ENCODE peak calls at places on chromosomes 12 and 14, in seven cellular contexts. One of them, this sample, is unnamed.

GRCh38 chr12:129807101-129807500 is 96.7 kb downstream of the TMEM132D start:
- DNase-seq in BE2C: no peak
- DNase-seq in gastrocnemius medialis: no peak
- DNase-seq in colonic mucosa: no peak
- DNase-seq in body of pancreas: no peak
- DNase-seq in esophagus muscularis mucosa: no peak
- DNase-seq in neural progenitor cell: no peak
- DNase-seq in this sample: no peak

GRCh38 chr14:72904840-72905561 is 11.1 kb upstream of the DPF3 start:
- DNase-seq in gastrocnemius medialis: peak
- DNase-seq in BE2C: peak
- DNase-seq in neural progenitor cell: peak
- DNase-seq in colonic mucosa: peak
- DNase-seq in body of pancreas: peak
- DNase-seq in esophagus muscularis mucosa: no peak
- DNase-seq in this sample: no peak

GRCh38 chr14:21498540-21499526 is 12.3 kb downstream of the METTL3 start:
- DNase-seq in body of pancreas: no peak
- DNase-seq in colonic mucosa: no peak
- DNase-seq in gastrocnemius medialis: no peak
- DNase-seq in BE2C: peak
- DNase-seq in neural progenitor cell: peak
- DNase-seq in esophagus muscularis mucosa: no peak
- DNase-seq in this sample: no peak

GRCh38 chr14:54650331-54651017 is 83.5 kb downstream of the SAMD4A start:
- DNase-seq in body of pancreas: no peak
- DNase-seq in esophagus muscularis mucosa: no peak
- DNase-seq in neural progenitor cell: no peak
- DNase-seq in BE2C: no peak
- DNase-seq in gastrocnemius medialis: peak
- DNase-seq in colonic mucosa: peak
- DNase-seq in this sample: no peak

GRCh38 chr12:116927244-116927940 is 16.6 kb downstream of the FBXW8 start:
- DNase-seq in BE2C: no peak
- DNase-seq in neural progenitor cell: no peak
- DNase-seq in esophagus muscularis mucosa: no peak
- DNase-seq in colonic mucosa: no peak
- DNase-seq in body of pancreas: no peak
- DNase-seq in gastrocnemius medialis: no peak
- DNase-seq in this sample: no peak

GRCh38 chr14:77660754-77661153 is 44.3 kb upstream of the SPTLC2 start:
- DNase-seq in esophagus muscularis mucosa: no peak
- DNase-seq in neural progenitor cell: peak
- DNase-seq in BE2C: peak
- DNase-seq in colonic mucosa: no peak
- DNase-seq in body of pancreas: no peak
- DNase-seq in gastrocnemius medialis: no peak
- DNase-seq in this sample: no peak

GRCh38 chr14:100138955-100139354 is 20.5 kb downstream of the DEGS2 start:
- DNase-seq in gastrocnemius medialis: no peak
- DNase-seq in body of pancreas: no peak
- DNase-seq in BE2C: no peak
- DNase-seq in esophagus muscularis mucosa: no peak
- DNase-seq in neural progenitor cell: no peak
- DNase-seq in colonic mucosa: no peak
- DNase-seq in this sample: no peak

GRCh38 chr14:51086044-51086443 is 8.9 kb downstream of the TRIM9 start:
- DNase-seq in body of pancreas: no peak
- DNase-seq in neural progenitor cell: no peak
- DNase-seq in BE2C: no peak
- DNase-seq in esophagus muscularis mucosa: no peak
- DNase-seq in gastrocnemius medialis: no peak
- DNase-seq in colonic mucosa: peak
- DNase-seq in this sample: no peak

GRCh38 chr14:37060496-37061260 is 111.7 kb downstream of the SLC25A21 start:
- DNase-seq in body of pancreas: peak
- DNase-seq in BE2C: no peak
- DNase-seq in colonic mucosa: no peak
- DNase-seq in esophagus muscularis mucosa: no peak
- DNase-seq in gastrocnemius medialis: no peak
- DNase-seq in neural progenitor cell: no peak
- DNase-seq in this sample: no peak

GRCh38 chr12:112191840-112192321 is 66.5 kb downstream of the TRAFD1 start:
- DNase-seq in colonic mucosa: no peak
- DNase-seq in BE2C: no peak
- DNase-seq in neural progenitor cell: no peak
- DNase-seq in gastrocnemius medialis: no peak
- DNase-seq in body of pancreas: no peak
- DNase-seq in esophagus muscularis mucosa: no peak
- DNase-seq in this sample: no peak

GRCh38 chr14:68684466-68685418 is 108.1 kb downstream of the ZFP36L1 start:
- DNase-seq in esophagus muscularis mucosa: no peak
- DNase-seq in gastrocnemius medialis: no peak
- DNase-seq in BE2C: no peak
- DNase-seq in body of pancreas: no peak
- DNase-seq in neural progenitor cell: no peak
- DNase-seq in colonic mucosa: no peak
- DNase-seq in this sample: no peak

GRCh38 chr14:93532550-93532949 is 101.8 kb downstream of the UNC79 start:
- DNase-seq in gastrocnemius medialis: no peak
- DNase-seq in esophagus muscularis mucosa: no peak
- DNase-seq in body of pancreas: no peak
- DNase-seq in colonic mucosa: no peak
- DNase-seq in neural progenitor cell: no peak
- DNase-seq in BE2C: no peak
- DNase-seq in this sample: no peak

GRCh38 chr12:130456375-130457199 is 118.9 kb downstream of the PIWIL1 start:
- DNase-seq in gastrocnemius medialis: no peak
- DNase-seq in neural progenitor cell: no peak
- DNase-seq in colonic mucosa: no peak
- DNase-seq in esophagus muscularis mucosa: no peak
- DNase-seq in body of pancreas: peak
- DNase-seq in BE2C: peak
- DNase-seq in this sample: peak

GRCh38 chr14:20630340-20631022 is 11.0 kb downstream of the OR6S1 start:
- DNase-seq in neural progenitor cell: peak
- DNase-seq in gastrocnemius medialis: no peak
- DNase-seq in colonic mucosa: peak
- DNase-seq in body of pancreas: no peak
- DNase-seq in esophagus muscularis mucosa: no peak
- DNase-seq in BE2C: peak
- DNase-seq in this sample: no peak

GRCh38 chr12:25740617-25741016 is 187.5 kb upstream of the LMNTD1 start:
- DNase-seq in colonic mucosa: no peak
- DNase-seq in gastrocnemius medialis: no peak
- DNase-seq in body of pancreas: no peak
- DNase-seq in BE2C: no peak
- DNase-seq in esophagus muscularis mucosa: no peak
- DNase-seq in neural progenitor cell: no peak
- DNase-seq in this sample: no peak

GRCh38 chr12:10310926-10311705 is 3.4 kb downstream of the KLRD1 start:
- DNase-seq in BE2C: no peak
- DNase-seq in gastrocnemius medialis: no peak
- DNase-seq in colonic mucosa: no peak
- DNase-seq in body of pancreas: no peak
- DNase-seq in neural progenitor cell: no peak
- DNase-seq in esophagus muscularis mucosa: no peak
- DNase-seq in this sample: no peak

GRCh38 chr14:70640938-70641547 is 673 bp upstream of the TTC9 start:
- DNase-seq in body of pancreas: peak
- DNase-seq in BE2C: peak
- DNase-seq in neural progenitor cell: no peak
- DNase-seq in esophagus muscularis mucosa: peak
- DNase-seq in gastrocnemius medialis: peak
- DNase-seq in colonic mucosa: peak
- DNase-seq in this sample: no peak

GRCh38 chr12:114933428-114934160 is 249.6 kb upstream of the TBX3 start:
- DNase-seq in body of pancreas: no peak
- DNase-seq in gastrocnemius medialis: peak
- DNase-seq in BE2C: no peak
- DNase-seq in neural progenitor cell: no peak
- DNase-seq in esophagus muscularis mucosa: no peak
- DNase-seq in colonic mucosa: no peak
- DNase-seq in this sample: no peak

GRCh38 chr12:57771873-57772428 is at the start of gene METTL1:
- DNase-seq in neural progenitor cell: peak
- DNase-seq in esophagus muscularis mucosa: peak
- DNase-seq in body of pancreas: peak
- DNase-seq in gastrocnemius medialis: peak
- DNase-seq in colonic mucosa: peak
- DNase-seq in BE2C: peak
- DNase-seq in this sample: no peak

GRCh38 chr12:89236237-89236636 is 116.1 kb downstream of the DUSP6 start:
- DNase-seq in neural progenitor cell: no peak
- DNase-seq in body of pancreas: no peak
- DNase-seq in esophagus muscularis mucosa: no peak
- DNase-seq in gastrocnemius medialis: no peak
- DNase-seq in colonic mucosa: no peak
- DNase-seq in BE2C: no peak
- DNase-seq in this sample: no peak

GRCh38 chr14:91123201-91123600 is 9.3 kb downstream of the DGLUCY start:
- DNase-seq in BE2C: no peak
- DNase-seq in gastrocnemius medialis: peak
- DNase-seq in body of pancreas: no peak
- DNase-seq in neural progenitor cell: no peak
- DNase-seq in esophagus muscularis mucosa: no peak
- DNase-seq in colonic mucosa: no peak
- DNase-seq in this sample: no peak

GRCh38 chr12:78149459-78149858 is 318.8 kb downstream of the NAV3 start:
- DNase-seq in gastrocnemius medialis: no peak
- DNase-seq in body of pancreas: no peak
- DNase-seq in neural progenitor cell: no peak
- DNase-seq in BE2C: no peak
- DNase-seq in colonic mucosa: no peak
- DNase-seq in esophagus muscularis mucosa: no peak
- DNase-seq in this sample: no peak

GRCh38 chr12:12549426-12549825 is 13.2 kb downstream of the DUSP16 start:
- DNase-seq in body of pancreas: no peak
- DNase-seq in BE2C: no peak
- DNase-seq in colonic mucosa: no peak
- DNase-seq in esophagus muscularis mucosa: no peak
- DNase-seq in neural progenitor cell: no peak
- DNase-seq in gastrocnemius medialis: no peak
- DNase-seq in this sample: no peak

GRCh38 chr12:57139796-57140649 is 7.4 kb downstream of the LRP1-AS start:
- DNase-seq in colonic mucosa: no peak
- DNase-seq in gastrocnemius medialis: peak
- DNase-seq in body of pancreas: no peak
- DNase-seq in BE2C: no peak
- DNase-seq in neural progenitor cell: no peak
- DNase-seq in esophagus muscularis mucosa: no peak
- DNase-seq in this sample: no peak

GRCh38 chr12:59372971-59373370 is 222.9 kb upstream of the SLC16A7 start:
- DNase-seq in esophagus muscularis mucosa: no peak
- DNase-seq in colonic mucosa: no peak
- DNase-seq in gastrocnemius medialis: no peak
- DNase-seq in neural progenitor cell: peak
- DNase-seq in BE2C: no peak
- DNase-seq in body of pancreas: no peak
- DNase-seq in this sample: no peak
- TF ChIP-seq CTCF in esophagus muscularis mucosa: no peak
- TF ChIP-seq CTCF in colonic mucosa: no peak
- TF ChIP-seq CTCF in gastrocnemius medialis: no peak
- TF ChIP-seq CTCF in neural progenitor cell: peak
- TF ChIP-seq CTCF in BE2C: peak
- TF ChIP-seq CTCF in body of pancreas: peak
- TF ChIP-seq CTCF in this sample: peak

GRCh38 chr14:75303415-75303814 is 24.8 kb downstream of the FOS start:
- DNase-seq in neural progenitor cell: peak
- DNase-seq in body of pancreas: peak
- DNase-seq in colonic mucosa: peak
- DNase-seq in gastrocnemius medialis: peak
- DNase-seq in BE2C: peak
- DNase-seq in esophagus muscularis mucosa: no peak
- DNase-seq in this sample: no peak
- TF ChIP-seq CTCF in neural progenitor cell: peak
- TF ChIP-seq CTCF in body of pancreas: peak
- TF ChIP-seq CTCF in colonic mucosa: peak
- TF ChIP-seq CTCF in gastrocnemius medialis: peak
- TF ChIP-seq CTCF in BE2C: peak
- TF ChIP-seq CTCF in esophagus muscularis mucosa: peak
- TF ChIP-seq CTCF in this sample: peak

GRCh38 chr14:89955418-89956293 is at the start of gene TDP1:
- DNase-seq in body of pancreas: peak
- DNase-seq in esophagus muscularis mucosa: peak
- DNase-seq in neural progenitor cell: peak
- DNase-seq in BE2C: peak
- DNase-seq in gastrocnemius medialis: peak
- DNase-seq in colonic mucosa: peak
- DNase-seq in this sample: peak
- TF ChIP-seq CTCF in body of pancreas: peak
- TF ChIP-seq CTCF in esophagus muscularis mucosa: no peak
- TF ChIP-seq CTCF in neural progenitor cell: peak
- TF ChIP-seq CTCF in BE2C: peak
- TF ChIP-seq CTCF in gastrocnemius medialis: peak
- TF ChIP-seq CTCF in colonic mucosa: no peak
- TF ChIP-seq CTCF in this sample: peak

GRCh38 chr12:92070864-92071445 is 74.7 kb downstream of the BTG1 start:
- DNase-seq in body of pancreas: peak
- DNase-seq in neural progenitor cell: no peak
- DNase-seq in colonic mucosa: peak
- DNase-seq in BE2C: no peak
- DNase-seq in gastrocnemius medialis: no peak
- DNase-seq in esophagus muscularis mucosa: no peak
- DNase-seq in this sample: no peak

GRCh38 chr12:92073123-92073522 is 72.5 kb downstream of the BTG1 start:
- DNase-seq in colonic mucosa: no peak
- DNase-seq in neural progenitor cell: no peak
- DNase-seq in body of pancreas: no peak
- DNase-seq in BE2C: no peak
- DNase-seq in esophagus muscularis mucosa: no peak
- DNase-seq in gastrocnemius medialis: no peak
- DNase-seq in this sample: no peak

GRCh38 chr12:92065664-92066063 is 80.0 kb downstream of the BTG1 start:
- DNase-seq in colonic mucosa: no peak
- DNase-seq in body of pancreas: no peak
- DNase-seq in neural progenitor cell: no peak
- DNase-seq in esophagus muscularis mucosa: no peak
- DNase-seq in BE2C: no peak
- DNase-seq in gastrocnemius medialis: no peak
- DNase-seq in this sample: no peak

GRCh38 chr12:92068441-92068840 is 77.2 kb downstream of the BTG1 start:
- DNase-seq in gastrocnemius medialis: no peak
- DNase-seq in body of pancreas: no peak
- DNase-seq in neural progenitor cell: no peak
- DNase-seq in BE2C: peak
- DNase-seq in colonic mucosa: peak
- DNase-seq in esophagus muscularis mucosa: no peak
- DNase-seq in this sample: no peak

GRCh38 chr12:92070054-92070863 is 75.4 kb downstream of the BTG1 start:
- DNase-seq in BE2C: no peak
- DNase-seq in gastrocnemius medialis: no peak
- DNase-seq in body of pancreas: peak
- DNase-seq in esophagus muscularis mucosa: no peak
- DNase-seq in colonic mucosa: peak
- DNase-seq in neural progenitor cell: no peak
- DNase-seq in this sample: no peak
- TF ChIP-seq CTCF in BE2C: no peak
- TF ChIP-seq CTCF in gastrocnemius medialis: no peak
- TF ChIP-seq CTCF in body of pancreas: peak
- TF ChIP-seq CTCF in esophagus muscularis mucosa: no peak
- TF ChIP-seq CTCF in colonic mucosa: no peak
- TF ChIP-seq CTCF in neural progenitor cell: no peak
- TF ChIP-seq CTCF in this sample: no peak

GRCh38 chr14:58826845-58827686 is 189.3 kb downstream of the DACT1 start:
- DNase-seq in colonic mucosa: no peak
- DNase-seq in neural progenitor cell: no peak
- DNase-seq in body of pancreas: no peak
- DNase-seq in BE2C: no peak
- DNase-seq in esophagus muscularis mucosa: no peak
- DNase-seq in gastrocnemius medialis: no peak
- DNase-seq in this sample: no peak
- TF ChIP-seq CTCF in colonic mucosa: no peak
- TF ChIP-seq CTCF in neural progenitor cell: peak
- TF ChIP-seq CTCF in body of pancreas: no peak
- TF ChIP-seq CTCF in BE2C: peak
- TF ChIP-seq CTCF in esophagus muscularis mucosa: peak
- TF ChIP-seq CTCF in gastrocnemius medialis: no peak
- TF ChIP-seq CTCF in this sample: peak